ENCODE peak calls at places on chromosome 11, in seven cellular contexts. P is amygdala, L is SK-N-DZ, T is D721Med, K is activated T-helper 1 cell treated with Interleukin-2 at 50 U/mL for 16 hours, Y is mucosa of descending colon, C is SK-N-SH. V is an unnamed sample.

GRCh38 chr11:70268526-70268925 is 2.0 kb upstream of the PPFIA1 start:
- DNase-seq in C (no peak), Y (no peak), L (no peak), P (no peak), K (no peak), T (no peak), V (no peak)

GRCh38 chr11:132981146-132981956 is 551.0 kb downstream of the OPCML start:
- DNase-seq in P (no peak), C (no peak), T (no peak), Y (no peak), K (no peak), L (no peak), V (no peak)

GRCh38 chr11:45884596-45885185 is 760 bp upstream of the MAPK8IP1 start:
- DNase-seq in Y (no peak), P (no peak), L (no peak), T (no peak), C (no peak), K (no peak), V (no peak)

GRCh38 chr11:112318193-112318592 is 57.5 kb upstream of the PLET1 start:
- DNase-seq in L (no peak), K (no peak), T (no peak), P (no peak), C (no peak), Y (no peak), V (no peak)

GRCh38 chr11:116782728-116783127 is 5.1 kb downstream of the ZPR1 start:
- DNase-seq in K (no peak), Y (no peak), L (no peak), P (no peak), T (no peak), C (no peak), V (no peak)

GRCh38 chr11:117316197-117316961 is at the start of gene BACE1:
- DNase-seq in P (peak), C (peak), K (no peak), L (peak), Y (peak), T (peak), V (peak)

GRCh38 chr11:75302346-75302745 is 49.1 kb downstream of the ARRB1 start:
- DNase-seq in P (peak), L (no peak), C (peak), K (no peak), Y (no peak), T (no peak), V (no peak)

GRCh38 chr11:69245491-69246345 is 48.2 kb upstream of the MYEOV start:
- DNase-seq in T (no peak), L (no peak), K (no peak), P (no peak), Y (no peak), C (no peak), V (no peak)

GRCh38 chr11:7098235-7098832 is 9.5 kb downstream of the RBMXL2 start:
- DNase-seq in P (no peak), L (peak), K (no peak), C (peak), T (no peak), Y (peak), V (no peak)

V was measured in right lobe of liver.